ENCODE peak calls at places on chromosomes 2 and 18, in five cellular contexts. R, J, M, A and O are unnamed samples.

GRCh38 chr18:78726326-78727056 is 253.1 kb upstream of the SALL3 start:
- DNase-seq in R (no peak), J (no peak), M (no peak), A (no peak), O (no peak)

GRCh38 chr18:1408331-1408835 is 503.7 kb downstream of the ADCYAP1 start:
- DNase-seq in J (no peak), M (no peak), A (no peak), R (no peak), O (no peak)

GRCh38 chr2:2719015-2719414 is 387.9 kb upstream of the MYT1L start:
- DNase-seq in R (no peak), A (no peak), J (no peak), M (no peak), O (no peak)

GRCh38 chr2:14082640-14083039 is 549.9 kb upstream of the LRATD1 start:
- DNase-seq in R (no peak), J (no peak), M (no peak), A (no peak), O (no peak)

GRCh38 chr18:56327171-56327885 is 311.1 kb downstream of the TXNL1 start:
- DNase-seq in R (no peak), A (no peak), M (no peak), J (no peak), O (no peak)

GRCh38 chr2:115389024-115389423 is 946.6 kb downstream of the DPP10 start:
- DNase-seq in M (no peak), A (no peak), J (no peak), R (no peak), O (no peak)

GRCh38 chr2:177161741-177162440 is 50.7 kb upstream of the HNRNPA3 start:
- DNase-seq in J (peak; percentile 51), A (peak; percentile 37), R (peak; percentile 57), M (peak; percentile 56), O (peak; percentile 52)

GRCh38 chr2:27094353-27094984 is 7.9 kb downstream of the KHK start:
- DNase-seq in A (no peak), J (no peak), M (no peak), R (no peak), O (no peak)

GRCh38 chr2:40877734-40878288 is 425.9 kb upstream of the SLC8A1 start:
- DNase-seq in M (peak; percentile 85), A (no peak), R (peak; percentile 41), J (peak; percentile 7), O (peak; percentile 21)

GRCh38 chr2:189799531-189799930 is 15.3 kb downstream of the PMS1 start:
- DNase-seq in R (peak; percentile 68), M (peak; percentile 54), J (peak; percentile 65), A (no peak), O (peak; percentile 63)

GRCh38 chr2:192049362-192049761 is 145.4 kb downstream of the TMEFF2 start:
- DNase-seq in R (peak; percentile 22), A (no peak), J (no peak), M (no peak), O (no peak)

GRCh38 chr18:48602759-48603390 is 64.0 kb downstream of the CTIF start:
- DNase-seq in M (no peak), J (no peak), A (no peak), R (no peak), O (no peak)

GRCh38 chr18:48609114-48609513 is 70.3 kb downstream of the CTIF start:
- DNase-seq in R (no peak), J (no peak), A (no peak), M (no peak), O (no peak)

GRCh38 chr18:48608581-48608980 is 69.8 kb downstream of the CTIF start:
- DNase-seq in R (no peak), J (no peak), M (no peak), A (no peak), O (no peak)

GRCh38 chr18:48607049-48607984 is 68.5 kb downstream of the CTIF start:
- DNase-seq in A (no peak), R (no peak), M (no peak), J (no peak), O (peak; percentile 43)

GRCh38 chr18:48605408-48605845 is 66.6 kb downstream of the CTIF start:
- DNase-seq in M (no peak), R (peak; percentile 34), J (peak; percentile 48), A (peak; percentile 5), O (peak; percentile 43)
- TF ChIP-seq CTCF in M (peak; percentile 30), R (peak; percentile 33), J (peak; percentile 62), A (no peak), O (no peak)

GRCh38 chr2:101873543-101873942 is 118.2 kb upstream of the IL1R2 start:
- DNase-seq in R (no peak), A (peak; percentile 10), J (no peak), M (no peak), O (no peak)
- TF ChIP-seq CTCF in R (no peak), A (no peak), J (no peak), M (peak; percentile 13), O (no peak)

DNA sequence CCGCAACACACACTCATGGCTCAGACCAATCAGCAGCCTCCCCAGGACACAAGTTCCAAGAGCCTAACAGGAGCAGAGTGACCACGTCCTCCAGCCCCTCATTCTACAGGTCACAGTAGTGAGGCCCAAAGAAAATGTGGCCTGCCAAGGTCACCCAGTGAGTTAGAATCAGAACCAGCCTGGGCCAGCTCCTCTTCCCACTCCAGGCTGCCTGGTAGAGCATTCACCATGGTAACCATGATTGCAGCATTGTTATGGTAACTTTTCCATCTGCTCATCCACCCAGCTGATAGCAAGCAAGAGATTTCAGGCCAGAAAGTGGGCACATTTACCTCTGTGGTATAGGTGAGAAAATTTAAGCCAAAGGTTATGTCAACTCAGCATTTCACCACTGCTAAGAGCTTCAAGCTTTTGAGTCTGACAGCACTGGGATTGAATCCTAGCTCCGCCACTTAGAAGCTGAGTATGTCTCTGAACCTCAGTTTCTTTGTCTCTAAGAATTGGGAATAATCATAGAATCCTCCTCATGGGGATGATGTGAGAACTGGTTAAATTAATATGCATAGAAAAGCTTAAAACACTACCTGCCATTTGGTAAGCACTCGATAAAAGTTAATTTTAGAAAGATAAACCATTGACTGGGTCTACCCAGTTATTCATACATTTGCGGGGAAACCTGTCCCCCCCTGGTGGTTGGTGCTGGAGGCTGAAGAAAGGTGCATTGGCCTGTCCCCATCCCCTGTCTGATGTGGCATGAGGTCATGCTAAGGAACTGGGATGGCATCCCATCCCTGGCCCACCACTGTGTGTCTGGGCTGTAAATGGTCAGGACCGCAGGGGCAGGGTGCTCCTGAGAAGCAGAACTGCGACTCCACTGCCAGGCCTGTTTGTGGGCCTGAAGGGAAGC is 181.5 kb downstream of the KLHL29 start:
- DNase-seq in M (peak; percentile 29), A (peak; percentile 63), J (peak; percentile 30), R (peak; percentile 38), O (peak; percentile 40)
- TF ChIP-seq CTCF in M (peak; percentile 46), A (no peak), J (peak; percentile 55), R (peak; percentile 42), O (peak; percentile 20)

GRCh38 chr2:228157841-228158240 is 23.6 kb downstream of the SPHKAP start:
- DNase-seq in A (no peak), R (no peak), M (no peak), J (no peak), O (no peak)
- TF ChIP-seq CTCF in A (no peak), R (no peak), M (no peak), J (no peak), O (no peak)

DNA sequence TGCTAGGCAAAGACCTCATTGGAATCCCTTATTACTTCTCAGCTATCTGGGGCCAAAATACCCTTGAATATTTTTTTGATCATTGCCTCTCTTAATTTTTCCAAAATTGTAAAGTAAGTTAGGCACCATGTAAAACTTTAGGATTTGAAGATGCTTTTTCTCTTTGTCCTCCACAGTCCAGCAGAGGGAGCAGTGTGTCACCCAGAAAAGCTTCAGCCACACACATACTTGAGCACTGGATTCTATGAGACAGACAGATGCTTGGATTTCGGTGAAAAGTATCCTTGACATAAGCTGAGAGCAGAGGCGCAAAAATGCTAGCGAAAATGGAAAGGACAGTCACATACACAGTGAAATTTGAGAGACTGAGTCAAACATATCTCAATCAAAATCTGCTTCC is 74.7 kb upstream of the KCNJ3 start:
- DNase-seq in A (peak; percentile 5), R (peak; percentile 60), J (peak; percentile 45), M (peak; percentile 44), O (peak; percentile 60)
- TF ChIP-seq CTCF in A (no peak), R (peak; percentile 82), J (peak; percentile 53), M (peak; percentile 57), O (peak; percentile 54)

DNA sequence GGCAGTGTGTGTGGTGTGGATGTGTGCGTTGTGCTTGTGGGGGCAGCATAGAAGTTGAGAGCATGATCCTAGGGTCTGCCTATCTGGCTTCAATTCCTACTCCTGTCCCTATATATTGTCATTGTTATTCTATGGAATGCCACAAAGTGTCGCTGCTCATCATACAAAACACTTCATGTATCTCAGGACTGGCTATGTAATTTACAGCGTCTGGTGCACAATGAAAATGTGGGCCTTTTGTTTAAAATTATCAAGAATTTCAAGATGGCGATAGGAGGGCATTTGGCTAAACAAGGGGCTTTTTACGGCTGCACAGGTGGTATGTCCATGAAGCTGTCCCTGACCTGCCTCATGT is 3.4 kb downstream of the SERPINB2 start:
- DNase-seq in J (peak; percentile 21), R (no peak), M (peak; percentile 42), A (no peak), O (no peak)
- TF ChIP-seq CTCF in J (no peak), R (peak; percentile 26), M (no peak), A (no peak), O (no peak)

GRCh38 chr18:60686142-60686541 is 313.6 kb upstream of the MC4R start:
- DNase-seq in R (no peak), M (no peak), A (no peak), J (peak; percentile 2), O (no peak)

GRCh38 chr18:60684843-60685513 is 312.4 kb upstream of the MC4R start:
- DNase-seq in R (peak; percentile 54), M (peak; percentile 57), J (peak; percentile 57), A (no peak), O (peak; percentile 46)
- TF ChIP-seq CTCF in R (peak; percentile 51), M (peak; percentile 29), J (peak; percentile 37), A (peak; percentile 37), O (peak; percentile 67)

GRCh38 chr2:42054657-42055430 is 7.0 kb downstream of the PKDCC start:
- DNase-seq in M (no peak), R (no peak), A (no peak), J (no peak), O (no peak)
- TF ChIP-seq CTCF in M (peak; percentile 2), R (peak; percentile 3), A (no peak), J (no peak), O (no peak)

DNA sequence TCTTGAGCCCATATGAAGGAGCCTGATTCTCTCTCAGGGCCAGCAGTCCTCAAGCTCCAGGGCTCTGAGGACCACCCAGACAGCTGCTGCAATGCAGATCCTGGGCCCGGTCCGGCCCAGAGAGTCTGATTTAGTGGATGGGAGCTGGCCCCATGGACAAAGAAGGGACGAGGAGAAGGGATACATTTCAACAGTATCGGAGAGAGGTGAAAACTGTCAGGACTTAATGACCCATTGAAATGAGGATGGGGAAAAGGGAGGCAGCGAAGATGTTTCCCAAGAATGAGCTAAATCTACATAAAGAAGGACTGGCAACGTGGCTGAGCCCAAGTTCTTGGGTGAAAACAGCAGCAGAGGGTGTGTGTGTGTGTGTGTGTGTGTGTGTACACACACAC is 25.4 kb downstream of the FAM178B start:
- DNase-seq in M (no peak), A (no peak), J (no peak), R (no peak), O (no peak)
- TF ChIP-seq CTCF in M (no peak), A (no peak), J (no peak), R (no peak), O (no peak)